ENCODE peak calls at places on chromosomes 7 and 10, in ten cellular contexts. M, Z, T, O, N, W, G, X, L and S are unnamed samples.

GRCh38 chr7:15015545-15016314 is 113.2 kb upstream of the DGKB start:
- DNase-seq in M (no peak), Z (peak; percentile 92), T (peak; percentile 69), O (peak; percentile 78), N (peak; percentile 90), W (peak; percentile 27), G (no peak), X (no peak), L (peak; percentile 36), S (no peak)

GRCh38 chr10:117162093-117163021 is 24.3 kb upstream of the VAX1 start:
- DNase-seq in M (no peak), Z (no peak), T (no peak), O (no peak), N (no peak), W (no peak), G (no peak), X (no peak), L (no peak), S (no peak)

GRCh38 chr7:102306916-102307677 is 20.4 kb downstream of the SH2B2 start:
- DNase-seq in M (no peak), Z (no peak), T (no peak), O (no peak), N (peak; percentile 52), W (peak; percentile 72), G (peak; percentile 84), X (no peak), L (no peak), S (peak; percentile 51)

GRCh38 chr7:105905209-105905910 is 29.0 kb upstream of the ATXN7L1 start:
- DNase-seq in M (no peak), Z (no peak), T (no peak), O (no peak), N (no peak), W (no peak), G (no peak), X (no peak), L (no peak), S (no peak)

GRCh38 chr7:91067266-91067665 is 197.0 kb upstream of the FZD1 start:
- DNase-seq in M (no peak), Z (no peak), T (no peak), O (no peak), N (no peak), W (no peak), G (no peak), X (no peak), L (no peak), S (no peak)

GRCh38 chr10:103661951-103662405 is 168.5 kb downstream of the NEURL1 start:
- DNase-seq in M (no peak), Z (peak; percentile 46), T (no peak), O (no peak), N (no peak), W (no peak), G (no peak), X (no peak), L (no peak), S (no peak)

GRCh38 chr7:117715784-117716445 is 157.3 kb downstream of the CTTNBP2 start:
- DNase-seq in M (peak; percentile 9), Z (peak; percentile 11), T (peak; percentile 42), O (peak; percentile 63), N (peak; percentile 72), W (no peak), G (no peak), X (no peak), L (peak; percentile 50), S (peak; percentile 30)

GRCh38 chr10:22633106-22633505 is 81.3 kb downstream of the PIP4K2A start:
- DNase-seq in M (no peak), Z (no peak), T (no peak), O (no peak), N (peak; percentile 78), W (no peak), G (no peak), X (no peak), L (no peak), S (no peak)

GRCh38 chr10:49083256-49083655 is 32.1 kb downstream of the VSTM4 start:
- DNase-seq in M (no peak), Z (no peak), T (no peak), O (peak; percentile 32), N (no peak), W (no peak), G (no peak), X (peak; percentile 83), L (peak; percentile 47), S (no peak)

GRCh38 chr10:79266092-79266491 is 81.2 kb upstream of the PPIF start:
- DNase-seq in M (peak; percentile 41), Z (no peak), T (no peak), O (peak; percentile 27), N (no peak), W (no peak), G (no peak), X (no peak), L (no peak), S (peak; percentile 67)

GRCh38 chr10:127556911-127557310 is 7.8 kb downstream of the NPS start:
- DNase-seq in M (no peak), Z (no peak), T (peak; percentile 41), O (peak; percentile 4), N (no peak), W (no peak), G (no peak), X (peak; percentile 16), L (no peak), S (no peak)

GRCh38 chr7:87179180-87179579 is 26.9 kb downstream of the DMTF1 start:
- DNase-seq in M (no peak), Z (no peak), T (no peak), O (no peak), N (no peak), W (no peak), G (no peak), X (no peak), L (no peak), S (no peak)

GRCh38 chr10:79049931-79050895 is 18.6 kb upstream of the ZMIZ1 start:
- DNase-seq in M (peak; percentile 48), Z (no peak), T (no peak), O (no peak), N (peak; percentile 59), W (no peak), G (no peak), X (no peak), L (no peak), S (peak; percentile 69)

GRCh38 chr7:43463401-43463980 is 119.4 kb upstream of the STK17A start:
- DNase-seq in M (no peak), Z (no peak), T (peak; percentile 63), O (peak; percentile 67), N (no peak), W (no peak), G (no peak), X (no peak), L (no peak), S (no peak)

GRCh38 chr7:155216475-155217272 is 81.0 kb upstream of the INSIG1 start:
- DNase-seq in M (no peak), Z (no peak), T (no peak), O (peak; percentile 57), N (peak; percentile 33), W (no peak), G (peak; percentile 4), X (no peak), L (no peak), S (no peak)

GRCh38 chr7:93723424-93724124 is 149.1 kb upstream of the CALCR start:
- DNase-seq in M (no peak), Z (no peak), T (no peak), O (no peak), N (no peak), W (no peak), G (no peak), X (no peak), L (no peak), S (no peak)

GRCh38 chr7:123096434-123096833 is 100.9 kb upstream of the TAS2R16 start:
- DNase-seq in M (no peak), Z (no peak), T (no peak), O (no peak), N (no peak), W (no peak), G (no peak), X (no peak), L (no peak), S (no peak)

GRCh38 chr7:129913428-129913827 is 39.3 kb downstream of the UBE2H start:
- DNase-seq in M (no peak), Z (no peak), T (no peak), O (no peak), N (no peak), W (no peak), G (no peak), X (no peak), L (no peak), S (no peak)

GRCh38 chr10:122392835-122393234 is 18.3 kb downstream of the PLEKHA1 start:
- DNase-seq in M (no peak), Z (no peak), T (no peak), O (no peak), N (no peak), W (no peak), G (no peak), X (no peak), L (no peak), S (no peak)

GRCh38 chr7:150373049-150373801 is 4.6 kb downstream of the REPIN1 start:
- DNase-seq in M (no peak), Z (peak; percentile 42), T (no peak), O (no peak), N (no peak), W (peak; percentile 52), G (no peak), X (no peak), L (no peak), S (no peak)

GRCh38 chr7:141975806-141976523 is 2.4 kb upstream of the TAS2R38 start:
- DNase-seq in M (peak; percentile 82), Z (peak; percentile 8), T (peak; percentile 78), O (peak; percentile 56), N (peak; percentile 71), W (peak; percentile 84), G (peak; percentile 93), X (no peak), L (peak; percentile 9), S (peak; percentile 80)

GRCh38 chr10:70477661-70478162 is 855 bp upstream of the PALD1 start:
- DNase-seq in M (peak; percentile 75), Z (no peak), T (peak; percentile 87), O (no peak), N (peak; percentile 85), W (no peak), G (no peak), X (peak; percentile 53), L (no peak), S (peak; percentile 88)

GRCh38 chr7:55539380-55539779 is 32.9 kb downstream of the VOPP1 start:
- DNase-seq in M (no peak), Z (no peak), T (no peak), O (no peak), N (no peak), W (no peak), G (no peak), X (no peak), L (no peak), S (no peak)

GRCh38 chr7:388461-388960 is 98.5 kb downstream of the FOXL3 start:
- DNase-seq in M (no peak), Z (no peak), T (no peak), O (no peak), N (no peak), W (peak; percentile 22), G (peak; percentile 90), X (no peak), L (no peak), S (no peak)

GRCh38 chr7:14021069-14021468 is 31.6 kb upstream of the ETV1 start:
- DNase-seq in M (no peak), Z (no peak), T (peak; percentile 32), O (peak; percentile 35), N (peak; percentile 69), W (no peak), G (no peak), X (no peak), L (no peak), S (no peak)

GRCh38 chr10:33790506-33791283 is 456.2 kb upstream of the NRP1 start:
- DNase-seq in M (no peak), Z (no peak), T (no peak), O (peak; percentile 20), N (no peak), W (no peak), G (no peak), X (no peak), L (no peak), S (no peak)

GRCh38 chr7:151088856-151089699 is 2.8 kb downstream of the AGAP3 start:
- DNase-seq in M (peak; percentile 27), Z (no peak), T (peak; percentile 21), O (peak; percentile 79), N (peak; percentile 39), W (peak; percentile 62), G (peak; percentile 93), X (peak; percentile 60), L (no peak), S (no peak)